ENCODE peak calls at places on chromosome 3, in ten cellular contexts. R, Z, H, O, K, A, N, L, W and S are unnamed samples.

GRCh38 chr3:48507256-48508061 is 3.5 kb upstream of the SHISA5 start:
- DNase-seq in A (peak), L (peak), R (peak), K (peak), O (peak), H (peak), N (no peak), Z (peak), W (no peak), S (no peak)

GRCh38 chr3:45889278-45889833 is 3.0 kb downstream of the CCR9 start:
- DNase-seq in O (no peak), H (no peak), A (no peak), R (no peak), W (no peak), L (no peak), Z (no peak), N (no peak), K (no peak), S (no peak)

GRCh38 chr3:24829011-24829581 is 334.4 kb upstream of the THRB start:
- DNase-seq in K (peak), O (peak), H (peak), R (no peak), L (peak), A (peak), Z (peak), W (peak), N (no peak), S (peak)

GRCh38 chr3:170801597-170801996 is 68.4 kb downstream of the RPL22L1 start:
- DNase-seq in W (no peak), R (no peak), H (no peak), O (no peak), A (no peak), N (no peak), Z (no peak), L (no peak), K (no peak), S (no peak)

GRCh38 chr3:192022412-192022811 is 561.4 kb downstream of the PYDC2 start:
- DNase-seq in Z (no peak), A (no peak), K (no peak), R (no peak), W (no peak), N (no peak), H (peak), O (no peak), L (no peak), S (no peak)

GRCh38 chr3:192122832-192123594 is 604.3 kb downstream of the FGF12 start:
- DNase-seq in H (no peak), Z (no peak), R (no peak), O (no peak), K (no peak), L (no peak), A (no peak), N (no peak), W (no peak), S (no peak)

GRCh38 chr3:128011140-128011539 is 41.1 kb upstream of the SEC61A1 start:
- DNase-seq in Z (peak), N (no peak), O (peak), A (no peak), K (peak), H (peak), R (peak), L (peak), W (no peak), S (no peak)

GRCh38 chr3:60421749-60422467 is 829.3 kb downstream of the FHIT start:
- DNase-seq in O (no peak), Z (no peak), W (no peak), K (no peak), H (no peak), N (no peak), R (no peak), A (no peak), L (no peak), S (no peak)

GRCh38 chr3:193744822-193745684 is 152.0 kb downstream of the OPA1 start:
- DNase-seq in O (no peak), K (peak), Z (no peak), R (peak), A (no peak), H (no peak), W (no peak), L (peak), N (no peak), S (no peak)

GRCh38 chr3:67947808-67948508 is 293.5 kb upstream of the SUCLG2 start:
- DNase-seq in L (no peak), K (no peak), A (no peak), W (no peak), Z (no peak), R (peak), N (no peak), H (peak), O (no peak), S (no peak)

GRCh38 chr3:13584901-13585300 is 36.0 kb downstream of the FBLN2 start:
- DNase-seq in A (peak), W (peak), H (no peak), O (no peak), Z (no peak), K (no peak), R (no peak), L (no peak), N (no peak), S (no peak)

GRCh38 chr3:123084192-123084591 is 17.4 kb downstream of the PDIA5 start:
- DNase-seq in K (no peak), W (no peak), Z (no peak), R (peak), L (peak), N (no peak), A (no peak), O (no peak), H (no peak), S (no peak)
- H3K27ac ChIP-seq in K (no peak), W (peak), Z (peak), R (peak), L (no peak), N (no peak), A (no peak), O (peak), H (no peak), S (peak)

GRCh38 chr3:3027976-3028567 is 82.1 kb downstream of the IL5RA start:
- DNase-seq in W (no peak), A (no peak), Z (no peak), R (no peak), H (no peak), N (no peak), K (no peak), O (no peak), L (no peak), S (no peak)
- TF ChIP-seq EP300 in W (no peak), A (no peak), Z (no peak), R (no peak), H (no peak), N (no peak), K (no peak), O (no peak), L (no peak), S (no peak)

DNA sequence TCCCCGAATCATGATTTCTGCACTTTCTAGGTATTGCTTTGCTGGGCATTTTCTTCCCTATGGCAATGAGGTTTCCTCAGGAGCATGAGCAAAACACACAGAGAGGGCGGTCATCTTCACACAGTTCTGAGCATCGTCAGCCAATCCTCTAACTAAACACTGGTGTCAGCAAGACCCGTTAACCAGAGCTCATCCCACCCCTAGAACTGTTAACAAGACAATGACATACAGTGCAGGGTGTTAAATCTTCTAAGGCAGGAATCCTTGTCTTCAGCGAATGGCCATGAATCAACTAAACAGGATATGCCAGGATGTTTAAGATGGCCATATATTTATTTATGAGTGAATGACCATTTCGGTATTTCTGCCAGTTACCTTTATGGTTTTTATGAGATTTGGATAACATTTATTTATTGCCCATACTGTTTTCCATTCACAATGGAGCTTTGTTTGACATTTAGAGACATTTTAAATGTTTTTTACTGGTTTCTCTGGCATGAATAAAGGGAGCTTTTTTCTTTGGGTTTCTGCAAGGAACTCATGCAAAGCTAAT is 411.5 kb upstream of the PROK2 start:
- DNase-seq in L (no peak), K (no peak), W (no peak), A (no peak), O (no peak), H (no peak), N (no peak), Z (no peak), R (no peak), S (no peak)
- H3K27ac ChIP-seq in L (no peak), K (no peak), W (no peak), A (no peak), O (no peak), H (no peak), N (no peak), Z (no peak), R (no peak), S (no peak)

GRCh38 chr3:153000325-153000724 is 161.7 kb upstream of the RAP2B start:
- DNase-seq in K (no peak), R (no peak), N (no peak), O (no peak), A (no peak), Z (no peak), W (no peak), H (no peak), L (no peak), S (no peak)

GRCh38 chr3:152998554-152998953 is 163.5 kb upstream of the RAP2B start:
- DNase-seq in N (no peak), A (no peak), W (no peak), L (no peak), O (no peak), K (no peak), Z (no peak), R (no peak), H (no peak), S (no peak)

GRCh38 chr3:153003860-153004259 is 158.2 kb upstream of the RAP2B start:
- DNase-seq in L (no peak), K (no peak), N (no peak), R (no peak), O (no peak), Z (no peak), A (no peak), H (no peak), W (no peak), S (no peak)

GRCh38 chr3:152997526-152997925 is 162.6 kb downstream of the P2RY1 start:
- DNase-seq in K (no peak), N (no peak), Z (no peak), A (no peak), H (no peak), R (no peak), W (no peak), L (no peak), O (no peak), S (no peak)

DNA sequence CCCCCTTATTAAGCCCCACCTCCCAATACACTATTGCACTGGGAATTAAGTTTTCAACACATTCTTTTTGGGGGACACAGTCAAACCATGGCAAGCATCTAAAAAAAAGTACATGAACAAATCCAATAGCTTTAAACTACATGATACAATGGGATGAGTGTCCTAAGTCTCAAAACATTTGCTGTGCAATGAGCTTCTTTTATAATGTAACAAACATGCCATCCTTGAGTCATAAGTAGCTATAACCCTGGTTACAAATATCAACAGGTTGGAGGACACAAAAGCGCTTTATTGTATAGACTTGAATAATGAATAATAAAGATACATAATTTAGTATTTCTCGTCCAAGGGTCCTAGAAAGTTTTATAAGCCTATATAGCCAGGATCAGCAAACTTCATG is 160.6 kb upstream of the RAP2B start:
- DNase-seq in A (no peak), R (no peak), O (no peak), N (no peak), L (no peak), K (no peak), Z (no peak), W (no peak), H (no peak), S (no peak)
- TF ChIP-seq EP300 in A (no peak), R (no peak), O (no peak), N (no peak), L (no peak), K (no peak), Z (no peak), W (no peak), H (no peak), S (no peak)

GRCh38 chr3:161291191-161291901 is 70.2 kb downstream of the NMD3 start:
- DNase-seq in Z (peak), L (no peak), W (no peak), H (no peak), K (no peak), O (no peak), R (no peak), N (no peak), A (no peak), S (no peak)
- H3K27ac ChIP-seq in Z (peak), L (no peak), W (no peak), H (no peak), K (no peak), O (no peak), R (no peak), N (no peak), A (no peak), S (no peak)

GRCh38 chr3:14819671-14820070 is 909 bp downstream of the FGD5 start:
- DNase-seq in L (no peak), H (no peak), N (no peak), Z (no peak), W (no peak), K (no peak), A (no peak), O (no peak), R (no peak), S (no peak)
- TF ChIP-seq EP300 in L (no peak), H (no peak), N (no peak), Z (no peak), W (no peak), K (no peak), A (no peak), O (no peak), R (no peak), S (no peak)

GRCh38 chr3:149579838-149580542 is 77.8 kb downstream of the WWTR1 start:
- DNase-seq in L (no peak), O (no peak), H (no peak), R (no peak), N (no peak), K (no peak), Z (no peak), W (no peak), A (no peak), S (no peak)

GRCh38 chr3:149579161-149579560 is 78.7 kb downstream of the WWTR1 start:
- DNase-seq in R (no peak), H (no peak), O (no peak), N (no peak), L (no peak), A (no peak), Z (no peak), W (no peak), K (no peak), S (no peak)

GRCh38 chr3:149576071-149576564 is 81.7 kb downstream of the WWTR1 start:
- DNase-seq in O (no peak), L (peak), N (no peak), H (peak), R (peak), Z (no peak), K (no peak), W (no peak), A (no peak), S (peak)

GRCh38 chr3:149575213-149575961 is 82.4 kb downstream of the WWTR1 start:
- DNase-seq in A (peak), Z (no peak), O (no peak), L (no peak), K (no peak), R (peak), W (peak), H (peak), N (no peak), S (peak)

DNA sequence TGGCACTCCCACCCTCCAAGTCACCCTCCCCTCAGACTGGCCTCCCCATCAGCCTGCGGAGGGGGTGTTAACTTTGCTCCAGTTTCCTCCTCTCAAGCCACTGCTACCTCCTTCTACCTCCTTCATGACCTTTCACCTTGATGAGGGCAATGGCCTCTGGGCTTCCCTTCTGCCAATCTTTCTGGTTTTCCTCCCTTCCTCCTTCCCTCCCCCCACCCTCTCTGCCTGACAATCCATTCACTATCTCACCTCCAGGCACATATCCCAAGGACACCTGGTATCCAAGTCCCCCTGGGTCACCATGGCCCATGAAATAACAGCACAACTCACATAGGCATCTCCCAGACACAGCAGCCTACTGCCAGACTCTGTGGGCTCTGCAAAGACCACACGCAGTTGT is 80.0 kb downstream of the WWTR1 start:
- DNase-seq in K (no peak), H (no peak), O (no peak), A (no peak), N (no peak), L (no peak), W (no peak), R (no peak), Z (no peak), S (no peak)
- H3K27ac ChIP-seq in K (peak), H (peak), O (no peak), A (no peak), N (no peak), L (no peak), W (peak), R (no peak), Z (peak), S (peak)

GRCh38 chr3:55332191-55332590 is 154.9 kb downstream of the WNT5A start:
- DNase-seq in O (no peak), N (no peak), R (no peak), W (no peak), Z (no peak), K (no peak), A (no peak), L (no peak), H (no peak), S (no peak)

GRCh38 chr3:55329849-55330248 is 157.3 kb downstream of the WNT5A start:
- DNase-seq in R (no peak), L (no peak), K (no peak), O (no peak), N (no peak), Z (no peak), H (no peak), W (no peak), A (no peak), S (no peak)

GRCh38 chr3:55330756-55331155 is 156.3 kb downstream of the WNT5A start:
- DNase-seq in R (no peak), H (no peak), O (no peak), N (no peak), K (no peak), W (no peak), L (no peak), A (no peak), Z (no peak), S (no peak)

GRCh38 chr3:55331524-55331923 is 155.6 kb downstream of the WNT5A start:
- DNase-seq in Z (no peak), L (no peak), H (no peak), N (no peak), K (no peak), W (no peak), O (no peak), R (no peak), A (no peak), S (no peak)

GRCh38 chr3:55330355-55330754 is 156.8 kb downstream of the WNT5A start:
- DNase-seq in Z (no peak), O (no peak), N (no peak), L (no peak), R (no peak), H (peak), A (no peak), K (no peak), W (no peak), S (no peak)
- TF ChIP-seq EP300 in Z (no peak), O (no peak), N (no peak), L (no peak), R (no peak), H (no peak), A (no peak), K (no peak), W (no peak), S (no peak)

GRCh38 chr3:11080492-11080891 is 73.8 kb upstream of the HRH1 start:
- DNase-seq in N (no peak), O (no peak), W (no peak), A (no peak), R (no peak), K (no peak), Z (no peak), H (peak), L (no peak), S (no peak)
- H3K27ac ChIP-seq in N (no peak), O (no peak), W (no peak), A (no peak), R (no peak), K (no peak), Z (no peak), H (peak), L (no peak), S (no peak)